ENCODE peak calls at places on chromosomes 11 and 22, in four cellular contexts. H is stimulated activated CD8-positive, alpha-beta memory T cell treated with anti-CD3 and anti-CD28 coated beads, Interleukin-12 subunit alpha, Interleukin-12 subunit beta, amount 100 ng/mL, for 4 hours; G is T1000; V is D721Med. B is an unnamed sample.

GRCh38 chr11:36602143-36602542 is 4.1 kb upstream of the RAG2 start:
- DNase-seq in G (no peak), V (no peak), H (no peak), B (no peak)

GRCh38 chr11:44277097-44278090 is 32.5 kb downstream of the ALX4 start:
- DNase-seq in V (no peak), H (no peak), G (no peak), B (no peak)

GRCh38 chr22:21961886-21962654 is 9.4 kb upstream of the PPM1F start:
- DNase-seq in H (no peak), V (no peak), G (no peak), B (no peak)

GRCh38 chr22:31561238-31561887 is 65.0 kb downstream of the SFI1 start:
- DNase-seq in H (no peak), V (peak), G (peak), B (peak)

GRCh38 chr22:37746366-37747089 is 49.7 kb downstream of the TRIOBP start:
- DNase-seq in G (no peak), H (no peak), V (no peak), B (no peak)

GRCh38 chr22:46653596-46653995 is 33.4 kb downstream of the GRAMD4 start:
- DNase-seq in H (no peak), V (no peak), G (no peak), B (no peak)

GRCh38 chr11:74680035-74680671 is 51.1 kb downstream of the CHRDL2 start:
- DNase-seq in V (no peak), G (no peak), H (no peak), B (no peak)

GRCh38 chr11:36376888-36377758 is 81.0 kb downstream of the PRR5L start:
- DNase-seq in H (peak), V (no peak), G (peak), B (no peak)

GRCh38 chr11:13054278-13054677 is 45.2 kb downstream of the RASSF10 start:
- DNase-seq in V (no peak), G (no peak), H (no peak), B (no peak)

GRCh38 chr11:66221726-66222236 is 46.7 kb upstream of the RAB1B start:
- DNase-seq in V (no peak), H (no peak), G (no peak), B (no peak)

GRCh38 chr11:30342736-30343166 is 19.8 kb downstream of the ARL14EP start:
- DNase-seq in V (no peak), G (no peak), H (no peak), B (no peak)

GRCh38 chr11:98566978-98567377 is 453.8 kb upstream of the CNTN5 start:
- DNase-seq in V (no peak), H (no peak), G (no peak), B (no peak)

B was measured in cerebellum.